ENCODE peak calls at places on chromosomes 5 and 9, in nine cellular contexts. W, S, K, E, J, Z, C, H and I are unnamed samples.

GRCh38 chr5:115456056-115456455 is 88.5 kb downstream of the FEM1C start:
- DNase-seq in S (no peak), W (no peak), H (no peak), E (no peak), J (no peak), Z (peak), K (no peak), C (no peak), I (no peak)

GRCh38 chr5:127027539-127027938 is 2.8 kb downstream of the MARCHF3 start:
- DNase-seq in K (no peak), Z (no peak), C (no peak), H (no peak), J (no peak), W (no peak), E (no peak), S (no peak), I (no peak)

GRCh38 chr9:32703635-32704034 is 68.2 kb upstream of the TAF1L start:
- DNase-seq in H (no peak), W (no peak), J (no peak), Z (peak), S (no peak), C (no peak), E (no peak), K (no peak), I (no peak)

GRCh38 chr9:23769307-23769935 is 56.6 kb downstream of the ELAVL2 start:
- DNase-seq in W (no peak), K (peak), Z (peak), S (no peak), E (no peak), J (no peak), C (peak), H (no peak), I (no peak)

GRCh38 chr9:97305501-97306298 is 1.8 kb upstream of the CCDC180 start:
- DNase-seq in C (no peak), Z (no peak), W (no peak), S (no peak), E (no peak), H (no peak), K (no peak), J (no peak), I (no peak)

GRCh38 chr5:97888439-97888838 is 705.4 kb upstream of the RIOK2 start:
- DNase-seq in W (no peak), C (no peak), K (no peak), E (no peak), Z (no peak), S (no peak), J (no peak), H (no peak), I (no peak)

GRCh38 chr9:95508968-95509850 is 7.6 kb downstream of the PTCH1 start:
- DNase-seq in K (peak), Z (peak), C (no peak), S (peak), E (peak), H (peak), W (peak), J (peak), I (peak)

GRCh38 chr5:57302164-57302563 is 128.3 kb downstream of the GPBP1 start:
- DNase-seq in C (no peak), J (no peak), S (no peak), W (no peak), K (no peak), E (no peak), H (no peak), Z (peak), I (no peak)

GRCh38 chr5:95806687-95807086 is 15.8 kb downstream of the GLRX start:
- DNase-seq in J (no peak), K (no peak), S (no peak), C (no peak), E (no peak), H (no peak), Z (no peak), W (no peak), I (no peak)

GRCh38 chr9:77648458-77649108 is 461 bp upstream of the GNA14 start:
- DNase-seq in K (peak), H (no peak), S (no peak), J (no peak), W (peak), Z (peak), C (no peak), E (peak), I (no peak)

GRCh38 chr5:9408964-9409363 is 136.9 kb downstream of the SEMA5A start:
- DNase-seq in W (no peak), C (no peak), K (peak), J (no peak), E (no peak), H (no peak), Z (no peak), S (no peak), I (no peak)

GRCh38 chr5:140658870-140659269 is 5.8 kb upstream of the WDR55 start:
- DNase-seq in S (no peak), W (no peak), E (no peak), K (no peak), J (no peak), Z (no peak), C (no peak), H (no peak), I (no peak)

GRCh38 chr9:131609116-131609830 is 64.0 kb downstream of the PRRT1B start:
- DNase-seq in Z (peak), S (no peak), H (peak), J (no peak), E (no peak), C (no peak), K (peak), W (peak), I (no peak)

GRCh38 chr9:35732185-35733108 is at the start of the genes CREB3 and TLN1:
- DNase-seq in W (peak), Z (peak), C (peak), K (peak), E (peak), J (peak), H (peak), S (peak), I (peak)

GRCh38 chr9:137300607-137301085 is 1.4 kb downstream of the NRARP start:
- DNase-seq in J (peak), C (no peak), H (no peak), W (peak), S (no peak), Z (no peak), K (peak), E (no peak), I (no peak)

GRCh38 chr9:82127993-82128710 is 139.6 kb downstream of the SPATA31D1 start:
- DNase-seq in E (no peak), Z (no peak), K (no peak), H (no peak), W (no peak), C (no peak), J (no peak), S (no peak), I (no peak)

GRCh38 chr9:131651599-131651998 is 88.3 kb downstream of the RAPGEF1 start:
- DNase-seq in W (no peak), C (no peak), H (no peak), E (no peak), K (no peak), S (no peak), J (no peak), Z (peak), I (no peak)

GRCh38 chr9:16771352-16771751 is 99.1 kb downstream of the BNC2 start:
- DNase-seq in C (no peak), K (no peak), H (no peak), Z (peak), W (no peak), E (no peak), S (no peak), J (no peak), I (no peak)

GRCh38 chr5:138109463-138110265 is 25.8 kb downstream of the WNT8A start:
- DNase-seq in H (no peak), Z (no peak), E (no peak), C (no peak), S (no peak), W (no peak), J (no peak), K (no peak), I (no peak)

GRCh38 chr9:95425910-95426551 is 90.7 kb downstream of the PTCH1 start:
- DNase-seq in W (no peak), Z (peak), E (no peak), K (peak), J (peak), S (no peak), H (no peak), C (no peak), I (no peak)

GRCh38 chr9:90841213-90841612 is 39.6 kb downstream of the SYK start:
- DNase-seq in J (no peak), C (no peak), H (no peak), Z (no peak), W (no peak), S (no peak), E (no peak), K (no peak), I (no peak)

GRCh38 chr5:51380603-51381207 is 2.5 kb upstream of the ISL1 start:
- DNase-seq in W (no peak), K (peak), Z (peak), E (no peak), C (no peak), J (peak), H (no peak), S (no peak), I (no peak)

GRCh38 chr5:141611289-141611688 is 7.5 kb downstream of the DIAPH1 start:
- DNase-seq in C (no peak), J (no peak), W (no peak), K (no peak), Z (no peak), S (no peak), E (no peak), H (no peak), I (no peak)

GRCh38 chr5:141657937-141658545 is 6.8 kb upstream of the FCHSD1 start:
- DNase-seq in J (no peak), H (no peak), K (no peak), Z (peak), S (no peak), C (peak), W (no peak), E (no peak), I (no peak)

GRCh38 chr5:124888050-124888506 is 141.6 kb upstream of the ZNF608 start:
- DNase-seq in Z (peak), W (no peak), C (no peak), K (peak), J (peak), H (no peak), S (no peak), E (no peak), I (no peak)
- TF ChIP-seq CTCF in Z (peak), W (no peak), C (no peak), K (peak), J (peak), H (no peak), S (no peak), E (no peak), I (peak)

GRCh38 chr5:65758546-65759144 is 36.6 kb downstream of the NLN start:
- DNase-seq in E (no peak), J (no peak), S (no peak), K (no peak), W (no peak), H (no peak), C (no peak), Z (no peak), I (no peak)

GRCh38 chr5:65766159-65766558 is 44.2 kb downstream of the NLN start:
- DNase-seq in J (no peak), C (no peak), E (no peak), W (no peak), Z (no peak), K (no peak), H (no peak), S (no peak), I (no peak)

GRCh38 chr5:65765582-65765981 is 43.6 kb downstream of the NLN start:
- DNase-seq in S (no peak), J (no peak), C (no peak), K (no peak), Z (no peak), H (no peak), W (no peak), E (no peak), I (no peak)

GRCh38 chr5:65762234-65762633 is 40.2 kb downstream of the NLN start:
- DNase-seq in H (no peak), K (no peak), Z (no peak), J (no peak), W (no peak), S (no peak), C (no peak), E (no peak), I (no peak)

DNA sequence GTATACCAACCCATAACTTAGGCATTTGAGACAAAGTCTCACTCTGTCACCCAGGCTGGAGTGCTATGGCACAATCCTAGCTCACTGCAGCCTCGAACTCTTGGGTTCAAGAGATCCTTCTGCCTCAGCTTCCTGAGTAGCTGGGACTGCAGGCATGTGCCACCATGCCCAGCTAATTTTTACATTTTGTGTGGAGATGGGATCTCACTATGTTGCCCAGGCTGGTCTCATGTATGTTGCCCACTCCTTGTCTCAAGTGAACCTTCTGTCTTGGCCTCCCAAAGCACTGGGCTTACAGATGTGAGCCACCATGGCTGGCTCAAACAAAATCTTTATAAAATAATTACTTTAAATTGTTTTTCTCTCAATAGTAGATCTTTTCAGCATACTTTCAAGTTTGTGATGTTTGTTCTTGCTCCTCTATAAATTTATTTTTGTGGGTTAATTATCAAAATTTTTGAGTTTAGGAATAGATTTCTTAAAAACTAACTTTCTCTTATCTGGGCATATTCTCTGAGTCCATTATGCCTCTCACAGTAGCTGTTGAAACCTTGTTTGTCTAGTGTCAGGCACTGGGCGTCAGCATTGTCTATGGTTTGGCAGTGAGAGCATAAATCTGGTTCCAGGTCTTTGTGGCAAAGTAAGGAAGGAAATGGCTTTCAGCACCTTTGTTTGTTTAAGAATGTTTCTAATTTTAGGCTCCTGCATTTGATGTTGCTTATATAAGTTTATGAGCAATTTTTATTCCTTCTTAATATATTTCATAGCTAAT is 38.7 kb downstream of the NLN start:
- DNase-seq in Z (peak), C (no peak), K (peak), H (no peak), S (no peak), E (no peak), J (no peak), W (no peak), I (no peak)
- TF ChIP-seq CTCF in Z (peak), C (peak), K (peak), H (no peak), S (no peak), E (peak), J (no peak), W (peak), I (no peak)

GRCh38 chr9:87497604-87498045 is at the start of gene DAPK1:
- DNase-seq in J (peak), Z (peak), H (peak), K (peak), W (peak), S (no peak), C (no peak), E (peak), I (peak)
- TF ChIP-seq CTCF in J (no peak), Z (peak), H (no peak), K (peak), W (no peak), S (peak), C (no peak), E (peak), I (peak)

GRCh38 chr5:526456-527088 is 2.3 kb upstream of the SLC9A3 start:
- DNase-seq in J (no peak), W (no peak), K (no peak), S (no peak), C (no peak), H (no peak), Z (no peak), E (no peak), I (no peak)

GRCh38 chr5:530001-530400 is 5.8 kb upstream of the SLC9A3 start:
- DNase-seq in K (no peak), E (no peak), J (no peak), W (no peak), H (no peak), C (no peak), Z (no peak), S (no peak), I (no peak)

GRCh38 chr5:527646-528591 is 3.7 kb upstream of the SLC9A3 start:
- DNase-seq in W (no peak), H (no peak), C (no peak), S (no peak), J (peak), E (peak), K (no peak), Z (no peak), I (no peak)

GRCh38 chr5:530556-530955 is 6.3 kb upstream of the SLC9A3 start:
- DNase-seq in H (no peak), K (no peak), C (no peak), Z (no peak), E (peak), J (no peak), S (no peak), W (no peak), I (no peak)

GRCh38 chr5:528625-529511 is 4.6 kb upstream of the SLC9A3 start:
- DNase-seq in H (no peak), K (no peak), W (no peak), Z (no peak), S (no peak), E (peak), C (no peak), J (no peak), I (no peak)
- TF ChIP-seq CTCF in H (no peak), K (no peak), W (no peak), Z (no peak), S (no peak), E (no peak), C (no peak), J (no peak), I (no peak)

GRCh38 chr9:4386819-4387218 is 87.0 kb upstream of the GLIS3 start:
- DNase-seq in S (no peak), W (no peak), K (no peak), C (no peak), E (no peak), H (no peak), J (no peak), Z (no peak), I (no peak)
- TF ChIP-seq CTCF in S (no peak), W (no peak), K (no peak), C (no peak), E (no peak), H (no peak), J (no peak), Z (peak), I (no peak)

DNA sequence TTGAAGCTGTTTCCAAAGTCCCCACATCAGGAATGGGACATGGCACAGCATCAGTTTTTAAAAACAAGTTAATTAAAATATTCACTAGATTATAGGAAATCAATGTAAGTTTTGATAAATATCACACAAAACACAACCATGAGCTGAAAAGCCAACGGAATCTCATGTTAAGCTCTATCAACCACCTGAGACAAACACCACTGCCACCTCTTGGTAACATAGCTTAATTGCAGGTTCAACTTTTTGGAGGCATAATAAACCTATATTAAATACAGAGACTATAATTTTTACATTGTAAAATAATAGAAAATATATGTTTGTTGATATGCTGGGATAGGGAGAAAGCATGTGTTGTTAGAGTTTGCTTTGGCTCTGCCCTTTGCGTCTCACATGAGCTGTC is 126.1 kb downstream of the SV2C start:
- DNase-seq in C (no peak), J (no peak), H (no peak), K (no peak), W (no peak), Z (no peak), S (no peak), E (no peak), I (no peak)
- TF ChIP-seq CTCF in C (no peak), J (peak), H (no peak), K (no peak), W (no peak), Z (peak), S (no peak), E (no peak), I (peak)

DNA sequence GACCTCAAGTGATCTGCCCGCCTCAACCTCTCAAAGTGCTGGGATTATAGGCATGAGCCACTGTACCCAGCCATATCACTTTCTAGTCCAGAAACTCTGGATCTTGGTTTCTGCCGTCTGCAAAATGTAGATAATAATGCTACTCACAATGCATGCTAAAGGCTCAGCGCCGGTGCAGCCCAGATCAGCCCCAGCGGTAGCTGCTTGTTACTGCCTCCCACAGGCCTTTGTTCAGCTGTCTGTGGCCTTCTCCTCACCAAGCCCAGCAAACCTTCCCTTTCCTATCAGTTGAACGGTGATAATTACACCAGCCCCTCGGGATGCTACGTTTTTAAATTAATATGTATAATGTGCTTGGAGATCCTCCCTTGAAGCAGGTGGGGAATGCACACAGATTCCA is 26.2 kb upstream of the MSX2 start:
- DNase-seq in W (no peak), J (no peak), H (no peak), C (no peak), S (no peak), Z (no peak), K (no peak), E (no peak), I (no peak)
- TF ChIP-seq CTCF in W (no peak), J (peak), H (no peak), C (no peak), S (peak), Z (peak), K (peak), E (no peak), I (peak)

DNA sequence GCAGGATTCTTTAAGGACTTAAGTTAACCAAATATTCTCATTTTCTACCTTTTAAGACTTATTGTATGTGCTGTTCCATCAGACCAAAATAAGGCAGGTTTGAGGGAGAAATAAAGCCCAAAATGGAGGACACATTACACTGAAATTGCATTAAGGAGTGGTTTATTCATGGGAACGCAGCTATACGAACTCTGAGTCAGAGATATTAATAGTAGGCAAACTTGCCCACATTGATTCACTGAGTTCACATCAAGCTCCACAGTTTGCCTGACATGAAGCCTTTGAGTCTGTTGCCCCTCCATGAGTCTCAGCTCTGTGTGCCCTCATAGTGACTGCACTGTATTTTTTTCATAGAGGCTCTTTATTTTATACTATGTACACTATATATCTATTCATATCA is 135.0 kb upstream of the SNX2 start:
- DNase-seq in Z (no peak), W (no peak), H (no peak), S (no peak), C (no peak), J (no peak), K (no peak), E (no peak), I (no peak)
- TF ChIP-seq CTCF in Z (no peak), W (no peak), H (no peak), S (no peak), C (no peak), J (no peak), K (no peak), E (no peak), I (no peak)

GRCh38 chr5:74642543-74642863 is 2.0 kb upstream of the ENC1 start:
- DNase-seq in Z (no peak), E (no peak), H (no peak), C (no peak), K (no peak), J (no peak), W (no peak), S (no peak), I (no peak)
- TF ChIP-seq CTCF in Z (no peak), E (no peak), H (no peak), C (no peak), K (no peak), J (no peak), W (no peak), S (no peak), I (no peak)